ENCODE peak calls at places on chromosomes 16 and 17, in eight cellular contexts. D is glutamatergic neuron, L is fibroblast of mammary gland, R is ovary, Y is right atrium auricular region, K is cardiac muscle cell, H is H9, C is fibroblast of lung. B is an unnamed sample.

GRCh38 chr16:54275956-54276355 is 10.6 kb downstream of the IRX3 start:
- DNase-seq in D (no peak), L (no peak), R (no peak), Y (no peak), K (no peak), H (no peak), C (no peak), B (no peak)

GRCh38 chr17:57293077-57293476 is 36.8 kb downstream of the MSI2 start:
- DNase-seq in D (no peak), L (no peak), R (no peak), Y (no peak), K (no peak), H (no peak), C (peak), B (no peak)

GRCh38 chr16:1532771-1533170 is 695 bp upstream of the TMEM204 start:
- DNase-seq in D (no peak), L (no peak), R (no peak), Y (no peak), K (no peak), H (no peak), C (no peak), B (no peak)

GRCh38 chr16:53821957-53822625 is 118.1 kb downstream of the FTO start:
- DNase-seq in D (no peak), L (peak), R (no peak), Y (no peak), K (no peak), H (no peak), C (peak), B (no peak)

GRCh38 chr17:63258785-63259184 is 187.3 kb downstream of the CYB561 start:
- DNase-seq in D (no peak), L (no peak), R (no peak), Y (no peak), K (no peak), H (no peak), C (no peak), B (no peak)

GRCh38 chr17:49513616-49514373 is 18.7 kb downstream of the NGFR start:
- DNase-seq in D (peak), L (no peak), R (peak), Y (no peak), K (no peak), H (peak), C (no peak), B (no peak)

GRCh38 chr17:5226940-5227878 is 7.5 kb downstream of the SCIMP start:
- DNase-seq in D (no peak), L (no peak), R (no peak), Y (no peak), K (no peak), H (no peak), C (no peak), B (peak)

GRCh38 chr17:9817086-9817485 is 4.8 kb downstream of the GSG1L2 start:
- DNase-seq in D (peak), L (peak), R (no peak), Y (no peak), K (peak), H (peak), C (peak), B (no peak)

GRCh38 chr17:48646183-48647102 is 20.3 kb upstream of the HOXB9 start:
- DNase-seq in D (peak), L (no peak), R (no peak), Y (no peak), K (no peak), H (peak), C (no peak), B (no peak)

GRCh38 chr16:87060026-87060986 is 256.9 kb downstream of the C16orf95 start:
- DNase-seq in D (no peak), L (peak), R (peak), Y (peak), K (peak), H (no peak), C (peak), B (no peak)

GRCh38 chr16:50744911-50745310 is 3.0 kb downstream of the CYLD start:
- DNase-seq in D (no peak), L (peak), R (no peak), Y (no peak), K (no peak), H (no peak), C (peak), B (no peak)

GRCh38 chr16:67563708-67564468 is 1.6 kb downstream of the CTCF start:
- DNase-seq in D (no peak), L (peak), R (peak), Y (no peak), K (peak), H (no peak), C (peak), B (no peak)

GRCh38 chr17:7839199-7839889 is 5.3 kb downstream of the KDM6B start:
- DNase-seq in D (no peak), L (no peak), R (peak), Y (no peak), K (no peak), H (no peak), C (no peak), B (no peak)

GRCh38 chr16:53741546-53741945 is 37.6 kb downstream of the FTO start:
- DNase-seq in D (no peak), L (no peak), R (no peak), Y (no peak), K (no peak), H (no peak), C (peak), B (no peak)

GRCh38 chr17:37176683-37177082 is 199.1 kb upstream of the C17orf78 start:
- DNase-seq in D (no peak), L (peak), R (no peak), Y (no peak), K (no peak), H (no peak), C (peak), B (no peak)

GRCh38 chr16:49776085-49776501 is 79.8 kb downstream of the ZNF423 start:
- DNase-seq in D (peak), L (no peak), R (no peak), Y (no peak), K (peak), H (peak), C (no peak), B (no peak)

GRCh38 chr17:31744541-31744951 is 114.5 kb downstream of the COPRS start:
- DNase-seq in D (no peak), L (no peak), R (no peak), Y (no peak), K (no peak), H (no peak), C (peak), B (no peak)

GRCh38 chr17:81020767-81021497 is 14.0 kb upstream of the BAIAP2 start:
- DNase-seq in D (no peak), L (peak), R (peak), Y (no peak), K (no peak), H (no peak), C (peak), B (no peak)

GRCh38 chr16:57601801-57602478 is 26.5 kb upstream of the ADGRG1 start:
- DNase-seq in D (no peak), L (no peak), R (no peak), Y (no peak), K (no peak), H (no peak), C (peak), B (peak)

GRCh38 chr16:72125635-72126428 is 32.2 kb downstream of the DHX38 start:
- DNase-seq in D (no peak), L (no peak), R (no peak), Y (peak), K (no peak), H (no peak), C (no peak), B (no peak)

GRCh38 chr17:65674246-65675045 is 113.0 kb upstream of the AXIN2 start:
- DNase-seq in D (no peak), L (no peak), R (no peak), Y (no peak), K (no peak), H (no peak), C (peak), B (no peak)

GRCh38 chr16:46908540-46909372 is 24.6 kb downstream of the GPT2 start:
- DNase-seq in D (peak), L (peak), R (peak), Y (no peak), K (peak), H (peak), C (peak), B (peak)

GRCh38 chr17:50903604-50904521 is 37.7 kb upstream of the TOB1 start:
- DNase-seq in D (no peak), L (peak), R (no peak), Y (no peak), K (no peak), H (no peak), C (peak), B (no peak)

GRCh38 chr16:24991349-24991748 is 23.8 kb downstream of the ARHGAP17 start:
- DNase-seq in D (no peak), L (no peak), R (no peak), Y (no peak), K (no peak), H (no peak), C (no peak), B (no peak)

GRCh38 chr17:5705081-5705875 is 121.0 kb upstream of the NLRP1 start:
- DNase-seq in D (peak), L (no peak), R (no peak), Y (no peak), K (peak), H (peak), C (no peak), B (peak)

GRCh38 chr16:17224859-17225258 is 245.9 kb downstream of the XYLT1 start:
- DNase-seq in D (no peak), L (peak), R (peak), Y (peak), K (no peak), H (no peak), C (peak), B (peak)

GRCh38 chr16:58638148-58639036 is 8.8 kb upstream of the CNOT1 start:
- DNase-seq in D (no peak), L (peak), R (no peak), Y (no peak), K (no peak), H (peak), C (peak), B (no peak)

GRCh38 chr16:68061396-68061795 is 23.8 kb upstream of the NFATC3 start:
- DNase-seq in D (no peak), L (no peak), R (no peak), Y (no peak), K (no peak), H (no peak), C (no peak), B (peak)

GRCh38 chr16:973366-973765 is 2.6 kb upstream of the LMF1 start:
- DNase-seq in D (no peak), L (no peak), R (no peak), Y (no peak), K (no peak), H (no peak), C (no peak), B (no peak)

GRCh38 chr17:74343526-74344284 is 17.7 kb downstream of the KIF19 start:
- DNase-seq in D (no peak), L (no peak), R (no peak), Y (no peak), K (no peak), H (no peak), C (no peak), B (no peak)

DNA sequence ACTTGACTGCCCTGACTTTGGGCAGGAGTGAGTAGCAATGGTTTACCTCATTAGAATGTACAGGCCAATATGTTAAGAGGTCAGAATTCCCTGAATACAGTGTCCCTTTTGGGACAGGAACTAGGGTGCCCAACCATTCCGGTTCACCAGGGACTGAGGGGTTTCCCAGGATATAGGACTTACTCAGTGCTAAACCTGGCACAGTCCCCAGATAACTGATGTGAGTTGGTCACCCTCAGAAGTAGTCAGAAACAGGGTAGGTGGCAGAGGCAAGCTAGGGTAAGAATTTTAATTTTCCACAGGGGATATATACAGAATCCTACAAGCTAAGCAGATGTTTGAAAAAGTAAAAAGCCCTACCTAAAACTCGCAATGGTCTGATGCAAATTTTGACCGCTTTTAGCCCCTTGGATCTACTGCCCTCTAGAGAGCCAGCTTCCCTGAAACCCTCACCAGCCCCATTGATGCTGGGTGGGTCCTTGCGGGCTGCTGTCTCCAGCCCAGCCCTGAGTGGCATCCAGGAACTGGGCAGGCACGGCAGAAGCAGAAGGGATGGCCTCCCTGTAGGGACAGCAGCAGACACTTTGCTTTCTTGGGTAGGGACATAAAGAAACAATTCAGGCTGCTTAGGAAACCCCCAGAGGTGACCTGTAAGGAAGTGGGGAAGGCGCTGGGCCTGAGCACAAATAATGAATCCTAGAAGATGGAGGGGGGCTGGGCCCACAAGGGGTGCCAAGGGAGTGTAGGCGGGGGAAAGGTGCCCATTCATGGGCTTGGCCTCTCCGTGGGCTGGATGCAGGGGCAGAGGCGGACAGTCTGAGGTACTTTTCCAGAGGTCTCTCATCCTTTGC is 434.8 kb downstream of the SLC39A11 start:
- DNase-seq in D (no peak), L (peak), R (no peak), Y (no peak), K (no peak), H (no peak), C (peak), B (no peak)
- TF ChIP-seq CTCF in D (no peak), L (peak), R (no peak), Y (no peak), K (peak), H (peak), C (no peak), B (no peak)

GRCh38 chr16:84950906-84951305 is 60.4 kb downstream of the ZDHHC7 start:
- DNase-seq in D (no peak), L (no peak), R (no peak), Y (no peak), K (no peak), H (peak), C (no peak), B (no peak)
- TF ChIP-seq CTCF in D (peak), L (peak), R (no peak), Y (no peak), K (peak), H (peak), C (peak), B (no peak)

DNA sequence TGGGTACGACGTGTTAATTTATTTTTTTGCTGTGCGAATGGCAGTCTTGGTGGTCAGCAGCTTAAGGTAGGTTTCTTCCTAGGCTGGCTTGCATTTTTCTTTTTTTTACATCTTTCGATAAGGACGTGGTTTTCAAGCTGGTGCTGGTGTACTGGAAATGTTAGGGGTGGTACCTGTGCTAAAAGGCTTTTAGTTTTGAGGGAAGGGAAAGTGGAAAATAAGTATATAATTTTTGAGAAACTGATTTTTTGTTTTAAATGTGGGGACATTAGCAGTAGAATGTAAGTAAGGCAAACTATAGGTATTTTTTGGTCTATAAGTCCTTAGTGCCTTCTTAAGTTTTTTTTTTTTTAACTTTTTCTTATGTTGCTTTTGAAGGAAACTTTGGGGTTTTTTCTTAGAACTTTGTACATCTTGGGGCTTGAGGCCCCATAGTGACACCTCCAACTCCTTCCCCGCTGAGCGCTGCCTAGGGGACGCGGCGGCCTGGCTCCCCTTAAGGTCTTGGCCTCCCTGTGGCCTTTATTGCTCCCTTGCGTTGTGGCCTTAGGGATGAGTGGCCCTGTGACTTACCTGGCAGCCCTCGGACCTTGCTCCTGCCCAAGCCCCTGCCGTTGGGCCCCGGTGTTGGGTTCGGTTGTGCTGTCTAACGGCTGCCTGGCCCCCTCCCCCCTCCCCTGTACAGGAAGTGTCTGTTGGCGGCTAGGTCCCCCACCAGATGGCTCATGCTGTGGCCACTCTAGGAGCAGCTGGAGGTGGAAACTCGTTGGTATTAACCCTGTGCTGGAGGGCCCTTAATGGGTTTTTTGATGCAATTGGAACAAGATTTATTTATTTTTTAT is 88.0 kb upstream of the RPRML start:
- DNase-seq in D (peak), L (peak), R (peak), Y (peak), K (peak), H (peak), C (peak), B (peak)
- TF ChIP-seq CTCF in D (no peak), L (no peak), R (no peak), Y (no peak), K (peak), H (peak), C (peak), B (no peak)

GRCh38 chr17:45005700-45006099 is 37.6 kb upstream of the C1QL1 start:
- DNase-seq in D (no peak), L (no peak), R (no peak), Y (no peak), K (no peak), H (no peak), C (no peak), B (no peak)

GRCh38 chr17:45009676-45010467 is 41.6 kb downstream of the DCAKD start:
- DNase-seq in D (no peak), L (no peak), R (no peak), Y (no peak), K (no peak), H (no peak), C (peak), B (no peak)

GRCh38 chr17:45008191-45008590 is 40.1 kb upstream of the C1QL1 start:
- DNase-seq in D (no peak), L (no peak), R (no peak), Y (no peak), K (no peak), H (no peak), C (no peak), B (no peak)

GRCh38 chr17:45004388-45004787 is 36.3 kb upstream of the C1QL1 start:
- DNase-seq in D (no peak), L (no peak), R (no peak), Y (no peak), K (no peak), H (no peak), C (no peak), B (no peak)

GRCh38 chr17:45006927-45007461 is 38.9 kb upstream of the C1QL1 start:
- DNase-seq in D (no peak), L (no peak), R (no peak), Y (no peak), K (no peak), H (no peak), C (no peak), B (no peak)
- TF ChIP-seq CTCF in D (no peak), L (no peak), R (no peak), Y (no peak), K (no peak), H (peak), C (no peak), B (no peak)

GRCh38 chr17:15143524-15143923 is 121.6 kb downstream of the PMP22 start:
- DNase-seq in D (no peak), L (no peak), R (no peak), Y (no peak), K (no peak), H (peak), C (no peak), B (no peak)
- TF ChIP-seq CTCF in D (no peak), L (no peak), R (no peak), Y (no peak), K (no peak), H (peak), C (no peak), B (no peak)

GRCh38 chr17:77409282-77410161 is 268.8 kb downstream of the SEC14L1 start:
- DNase-seq in D (no peak), L (peak), R (peak), Y (no peak), K (peak), H (peak), C (peak), B (no peak)
- TF ChIP-seq CTCF in D (no peak), L (no peak), R (no peak), Y (no peak), K (no peak), H (no peak), C (no peak), B (no peak)

GRCh38 chr17:55965051-55965450 is 188.2 kb upstream of the ANKFN1 start:
- DNase-seq in D (no peak), L (no peak), R (no peak), Y (no peak), K (no peak), H (no peak), C (no peak), B (no peak)
- TF ChIP-seq CTCF in D (no peak), L (no peak), R (no peak), Y (no peak), K (no peak), H (peak), C (no peak), B (no peak)

B was measured in GM13976.